ENCODE peak calls at places on chromosomes 1 and 21, in five cellular contexts. E is HepG2, K is PC-3, P is hepatocyte, J is fibroblast of lung. M is an unnamed sample.

GRCh38 chr1:182484531-182485257 is 34.7 kb downstream of the RGSL1 start:
- DNase-seq in K (peak), P (peak), J (no peak), E (no peak), M (peak)

GRCh38 chr21:46157987-46158451 is 2.6 kb upstream of the FTCD start:
- DNase-seq in J (no peak), K (no peak), E (no peak), P (peak), M (no peak)

GRCh38 chr1:199728345-199728744 is 299.2 kb upstream of the NR5A2 start:
- DNase-seq in E (no peak), J (no peak), P (no peak), K (no peak), M (no peak)

GRCh38 chr1:156640842-156641706 is 843 bp upstream of the BCAN start:
- DNase-seq in J (no peak), E (no peak), P (no peak), K (no peak), M (no peak)

GRCh38 chr1:167248707-167249642 is 28.3 kb downstream of the POU2F1 start:
- DNase-seq in E (no peak), J (no peak), P (no peak), K (no peak), M (no peak)

GRCh38 chr1:202462342-202463076 is 114.0 kb downstream of the PPP1R12B start:
- DNase-seq in K (no peak), P (no peak), J (no peak), E (no peak), M (no peak)

GRCh38 chr1:7847599-7847998 is 5.3 kb downstream of the UTS2 start:
- DNase-seq in J (peak), E (no peak), K (peak), P (no peak), M (no peak)

GRCh38 chr1:71693581-71693980 is 588.8 kb downstream of the NEGR1 start:
- DNase-seq in J (no peak), E (no peak), P (no peak), K (no peak), M (no peak)

GRCh38 chr1:196660912-196661311 is 9.1 kb downstream of the CFH start:
- DNase-seq in J (peak), P (peak), K (peak), E (no peak), M (peak)

GRCh38 chr1:88746916-88747315 is 62.8 kb downstream of the PKN2 start:
- DNase-seq in K (no peak), J (no peak), P (no peak), E (no peak), M (no peak)

GRCh38 chr21:45018131-45019075 is 56.0 kb upstream of the ADARB1 start:
- DNase-seq in P (peak), E (no peak), K (no peak), J (no peak), M (peak)

GRCh38 chr1:48943393-48943792 is 166.7 kb upstream of the BEND5 start:
- DNase-seq in P (no peak), J (peak), K (no peak), E (no peak), M (no peak)

GRCh38 chr1:81550753-81551152 is 250.0 kb upstream of the ADGRL2 start:
- DNase-seq in P (peak), E (no peak), K (peak), J (no peak), M (no peak)

GRCh38 chr1:159853417-159853816 is 9.0 kb downstream of the VSIG8 start:
- DNase-seq in P (no peak), K (no peak), J (peak), E (no peak), M (no peak)

GRCh38 chr1:208929575-208929974 is 653.9 kb upstream of the CAMK1G start:
- DNase-seq in J (peak), E (no peak), K (peak), P (no peak), M (no peak)

GRCh38 chr1:48744032-48744431 is 32.7 kb downstream of the BEND5 start:
- DNase-seq in E (no peak), P (no peak), J (no peak), K (peak), M (no peak)

GRCh38 chr1:44464361-44464760 is 59.3 kb downstream of the RNF220 start:
- DNase-seq in E (no peak), P (no peak), K (no peak), J (peak), M (no peak)

GRCh38 chr1:12541274-12542137 is 76.5 kb downstream of the DHRS3 start:
- DNase-seq in J (peak), K (no peak), E (no peak), P (peak), M (no peak)

GRCh38 chr21:37032293-37032692 is 25.8 kb downstream of the RIPPLY3 start:
- DNase-seq in E (no peak), K (no peak), J (no peak), P (no peak), M (no peak)

GRCh38 chr1:201172999-201173610 is 17.5 kb upstream of the IGFN1 start:
- DNase-seq in J (no peak), P (peak), E (no peak), K (peak), M (no peak)

GRCh38 chr1:215761446-215761845 is 194.3 kb downstream of the KCTD3 start:
- DNase-seq in E (no peak), K (peak), P (no peak), J (no peak), M (no peak)

GRCh38 chr1:149967041-149967440 is 30.4 kb upstream of the MTMR11 start:
- DNase-seq in J (no peak), P (no peak), K (no peak), E (no peak), M (no peak)
- TF ChIP-seq CTCF in J (no peak), P (no peak), K (no peak), E (no peak), M (no peak)

GRCh38 chr1:151133339-151133761 is 13.1 kb downstream of the SEMA6C start:
- DNase-seq in P (no peak), K (no peak), E (no peak), J (no peak), M (no peak)
- TF ChIP-seq EZH2 in P (no peak), K (no peak), E (no peak), J (no peak), M (no peak)

GRCh38 chr1:6414881-6415280 is 4.8 kb downstream of the HES2 start:
- DNase-seq in P (no peak), E (no peak), K (no peak), J (no peak), M (no peak)
- H3K27ac ChIP-seq in P (peak), E (no peak), K (peak), J (no peak), M (no peak)

GRCh38 chr1:28540651-28541050 is 12.2 kb upstream of the TRNAU1AP start:
- DNase-seq in E (no peak), J (no peak), K (peak), P (no peak), M (no peak)
- TF ChIP-seq CTCF in E (peak), J (peak), K (peak), P (no peak), M (peak)

GRCh38 chr21:38661296-38662223 is 144.2 kb upstream of the ETS2 start:
- DNase-seq in E (no peak), K (no peak), J (peak), P (peak), M (peak)
- TF ChIP-seq EZH2 in E (no peak), K (no peak), J (peak), P (peak), M (peak)

M was measured in A673.